ENCODE peak calls at places on chromosomes 2 and 18, in five cellular contexts. W is sigmoid colon, T is IMR-90, C is heart right ventricle, U is endodermal cell. P is an unnamed sample. For H3K27me3, the result is how much of the 10 kb centered on the place peaks cover.

GRCh38 chr2:101617188-101617587 is 80.3 kb upstream of the MAP4K4 start:
- DNase-seq in W (no peak), T (peak), U (no peak), C (no peak), P (peak)

GRCh38 chr18:13242797-13243196 is 24.2 kb downstream of the LDLRAD4 start:
- DNase-seq in W (peak), U (peak), T (no peak), C (no peak), P (no peak)

GRCh38 chr2:182924311-182924710 is 57.9 kb upstream of the FRZB start:
- DNase-seq in W (no peak), T (peak), U (no peak), C (no peak), P (no peak)

GRCh38 chr2:120939595-120940318 is 204.1 kb downstream of the GLI2 start:
- DNase-seq in U (no peak), C (no peak), W (no peak), T (peak), P (peak)

GRCh38 chr2:197209742-197210408 is 100.7 kb downstream of the ANKRD44 start:
- DNase-seq in T (no peak), C (no peak), U (peak), W (no peak), P (no peak)

GRCh38 chr2:12502759-12503158 is 214.0 kb upstream of the TRIB2 start:
- DNase-seq in C (no peak), U (no peak), T (peak), W (no peak), P (no peak)

GRCh38 chr18:8426401-8426800 is 182.8 kb upstream of the RAB12 start:
- DNase-seq in W (no peak), U (peak), T (no peak), C (no peak), P (peak)

GRCh38 chr2:102141915-102142828 is at the start of gene IL1R1:
- DNase-seq in U (peak), T (peak), C (peak), W (peak), P (peak)

GRCh38 chr2:232039086-232039485 is 77.6 kb downstream of the DIS3L2 start:
- DNase-seq in C (no peak), U (no peak), W (no peak), T (no peak), P (no peak)

GRCh38 chr2:229437467-229437866 is 166.4 kb upstream of the PID1 start:
- DNase-seq in W (no peak), T (no peak), C (no peak), U (no peak), P (no peak)

GRCh38 chr2:135701442-135701841 is 40.2 kb upstream of the UBXN4 start:
- DNase-seq in W (no peak), T (peak), U (no peak), C (no peak), P (peak)

GRCh38 chr2:39024833-39025232 is 96.0 kb downstream of the SOS1 start:
- DNase-seq in T (peak), W (no peak), C (no peak), U (no peak), P (no peak)

GRCh38 chr2:209473930-209474419 is 50.1 kb downstream of the MAP2 start:
- DNase-seq in C (no peak), W (no peak), U (no peak), T (peak), P (no peak)

GRCh38 chr2:238488347-238488826 is 61.7 kb downstream of the ASB1 start:
- DNase-seq in T (no peak), C (no peak), W (no peak), U (no peak), P (no peak)

GRCh38 chr2:216603010-216603883 is 30.0 kb upstream of the IGFBP2 start:
- DNase-seq in W (no peak), C (no peak), T (no peak), U (no peak), P (no peak)

GRCh38 chr2:72953976-72954375 is 36.7 kb downstream of the EMX1 start:
- DNase-seq in T (no peak), U (no peak), W (no peak), C (no peak), P (no peak)

GRCh38 chr18:31070206-31070605 is 27.7 kb upstream of the DSC3 start:
- DNase-seq in C (no peak), T (no peak), W (no peak), U (no peak), P (no peak)

GRCh38 chr18:33444699-33445098 is 4.2 kb upstream of the CCDC178 start:
- DNase-seq in T (no peak), C (no peak), U (no peak), W (no peak), P (no peak)

GRCh38 chr18:33440011-33440383 is 524 bp downstream of the CCDC178 start:
- DNase-seq in W (peak), T (peak), U (peak), C (peak), P (peak)

DNA sequence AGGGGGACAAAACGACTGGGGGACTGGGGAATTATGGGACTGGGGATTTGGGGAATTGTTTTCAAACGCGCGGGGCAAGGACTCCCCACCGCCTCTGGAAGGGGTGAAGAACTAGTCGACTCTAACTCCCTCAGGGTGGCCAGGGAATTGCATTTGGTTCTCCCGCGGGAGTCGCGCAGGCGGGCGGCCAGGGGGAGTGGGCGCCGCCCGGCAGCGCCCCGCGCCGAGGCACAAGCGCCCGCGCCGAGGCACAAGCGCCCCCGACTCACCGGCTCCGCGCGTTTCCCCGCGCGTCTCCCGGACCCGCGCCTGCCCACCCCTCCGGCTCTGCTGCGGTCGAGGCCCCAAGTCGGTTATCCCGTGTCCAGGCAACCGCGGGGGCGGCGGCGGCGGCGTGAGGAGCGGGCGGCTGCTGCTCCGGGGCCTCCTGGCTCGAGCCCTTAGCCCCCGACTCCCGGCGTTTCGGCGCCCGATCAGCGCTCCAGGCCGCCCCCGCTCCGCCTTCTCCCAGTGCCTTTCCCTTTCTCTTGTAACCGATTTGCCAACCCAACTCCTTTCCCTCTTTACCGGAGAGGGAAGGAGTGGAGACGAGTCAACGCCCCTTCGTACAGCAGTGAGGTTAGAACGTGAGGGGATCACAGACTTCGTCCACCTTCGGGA is at the start of gene CCDC178:
- DNase-seq in W (peak), U (peak), T (peak), C (no peak), P (peak)
- H3K4me3 ChIP-seq in W (peak), U (peak), T (peak), C (peak), P (peak)

DNA sequence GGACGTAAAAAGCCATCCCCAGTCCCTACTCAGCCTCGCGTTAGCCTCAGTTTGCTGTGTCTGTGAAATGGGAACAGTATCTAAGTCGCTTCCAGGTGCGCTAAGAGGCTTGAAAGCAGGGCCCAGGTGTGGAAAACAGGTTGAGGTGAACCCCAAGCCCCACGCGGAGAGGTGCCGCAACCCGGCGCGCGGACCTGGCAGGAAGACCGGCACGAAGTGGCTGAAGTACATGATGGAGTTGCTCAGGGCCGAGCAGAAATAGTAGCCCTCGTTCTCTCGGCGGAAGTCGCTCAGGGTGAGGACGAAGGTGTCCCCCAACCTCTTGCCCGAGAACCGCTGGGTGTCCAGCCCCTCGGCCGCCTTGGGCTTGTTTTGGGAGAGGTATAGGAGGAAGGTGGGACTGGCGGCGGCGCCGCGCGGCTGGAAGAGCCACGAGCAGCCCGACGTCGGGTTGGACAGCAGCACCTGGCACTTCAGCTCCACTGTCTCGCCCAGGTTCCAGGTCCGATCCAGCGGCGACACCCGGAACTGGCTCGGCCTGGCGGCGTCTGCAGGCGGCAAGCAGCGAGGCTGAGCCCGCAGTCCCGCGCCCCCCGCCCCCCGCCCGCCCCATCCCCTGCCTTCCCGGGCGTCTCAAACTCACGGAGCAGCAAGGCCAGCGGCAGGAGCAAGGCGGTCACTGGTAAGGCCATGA is 432 bp downstream of the CD8A start:
- DNase-seq in T (no peak), W (no peak), U (peak), C (no peak), P (no peak)
- H3K27me3 ChIP-seq in T (half or more), W (half or more), U (half or more), C (half or more), P (half or more)

DNA sequence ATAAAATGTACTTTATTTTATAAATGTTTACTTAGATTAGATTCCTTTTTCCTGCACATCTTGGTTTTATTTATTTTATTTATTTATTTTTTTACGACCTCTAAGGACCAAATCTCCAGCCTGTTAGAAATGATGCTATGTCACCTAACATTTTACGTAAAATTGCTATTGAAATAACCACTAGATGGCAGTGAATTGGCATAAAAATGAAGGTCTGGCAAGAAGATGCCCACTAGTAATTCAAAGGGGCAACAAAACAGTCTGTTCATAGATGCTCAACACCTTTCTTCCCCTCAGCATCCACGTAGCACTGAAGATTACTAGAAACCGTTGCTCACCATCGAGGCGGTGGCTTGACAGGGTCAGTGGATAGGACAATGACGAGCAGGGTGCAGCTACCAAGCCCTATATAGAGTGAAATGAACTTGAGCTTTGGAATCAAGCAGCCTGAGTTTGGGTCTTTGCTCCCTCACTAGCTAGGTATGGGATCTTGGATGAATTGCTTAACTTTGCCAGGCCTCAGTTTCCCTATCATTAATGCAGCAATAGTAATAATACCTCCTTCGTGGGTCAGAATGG is 128.7 kb upstream of the L3MBTL4 start:
- DNase-seq in U (peak), T (peak), W (no peak), C (no peak), P (peak)
- TF ChIP-seq CTCF in U (peak), T (peak), W (peak), C (peak), P (peak)

GRCh38 chr2:157831573-157832315 is 44.4 kb downstream of the ACVR1 start:
- DNase-seq in C (no peak), T (no peak), W (no peak), U (no peak), P (no peak)

GRCh38 chr2:157835425-157835824 is 40.7 kb downstream of the ACVR1 start:
- DNase-seq in W (no peak), C (no peak), T (no peak), U (no peak), P (no peak)

GRCh38 chr2:157833721-157834120 is 42.4 kb downstream of the ACVR1 start:
- DNase-seq in W (no peak), U (no peak), T (no peak), C (no peak), P (no peak)

GRCh38 chr2:157827377-157827776 is 48.8 kb downstream of the ACVR1 start:
- DNase-seq in C (no peak), T (no peak), U (no peak), W (no peak), P (no peak)

DNA sequence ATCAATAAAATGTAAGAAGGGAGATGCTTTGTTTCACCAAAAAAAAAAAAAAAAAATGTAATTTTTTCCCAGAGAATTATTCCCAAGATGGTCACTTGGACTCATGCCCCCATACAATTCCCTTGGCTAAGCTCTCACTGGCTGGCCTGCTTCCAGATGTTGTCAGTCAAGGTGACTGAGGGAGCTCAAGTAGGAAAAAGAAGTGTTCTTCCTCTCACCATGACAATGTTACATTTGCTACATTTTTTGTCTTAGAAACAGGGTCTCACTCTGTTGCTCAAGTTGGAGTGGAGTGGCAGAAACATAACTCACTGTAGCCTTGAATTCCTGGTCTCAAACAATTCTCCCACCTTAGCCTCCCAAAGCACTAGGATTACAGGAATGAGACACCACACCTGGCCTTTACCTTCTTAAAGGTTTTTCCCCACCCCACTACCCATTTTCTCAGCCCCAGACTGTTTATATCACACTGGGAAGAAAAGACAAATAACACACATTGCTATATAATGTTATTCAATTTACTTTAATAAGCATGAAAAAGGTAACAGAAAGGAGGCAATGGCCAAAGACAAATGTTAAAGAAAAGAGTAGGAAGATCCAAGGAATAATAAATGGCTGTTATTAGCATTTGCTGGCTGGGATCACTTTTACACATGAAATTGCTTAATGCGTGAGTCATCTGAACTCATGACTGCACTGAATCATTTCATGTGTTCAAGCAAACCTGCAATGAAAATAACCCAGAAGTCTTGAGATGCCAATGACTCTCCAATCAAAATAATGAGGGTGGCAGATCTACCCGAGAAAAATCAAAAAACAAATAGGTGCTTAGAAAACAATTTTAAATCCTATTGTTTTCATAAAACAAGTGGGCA is 45.2 kb downstream of the ACVR1 start:
- DNase-seq in C (no peak), W (no peak), T (peak), U (no peak), P (peak)
- H3K4me3 ChIP-seq in C (no peak), W (no peak), T (no peak), U (no peak), P (no peak)

DNA sequence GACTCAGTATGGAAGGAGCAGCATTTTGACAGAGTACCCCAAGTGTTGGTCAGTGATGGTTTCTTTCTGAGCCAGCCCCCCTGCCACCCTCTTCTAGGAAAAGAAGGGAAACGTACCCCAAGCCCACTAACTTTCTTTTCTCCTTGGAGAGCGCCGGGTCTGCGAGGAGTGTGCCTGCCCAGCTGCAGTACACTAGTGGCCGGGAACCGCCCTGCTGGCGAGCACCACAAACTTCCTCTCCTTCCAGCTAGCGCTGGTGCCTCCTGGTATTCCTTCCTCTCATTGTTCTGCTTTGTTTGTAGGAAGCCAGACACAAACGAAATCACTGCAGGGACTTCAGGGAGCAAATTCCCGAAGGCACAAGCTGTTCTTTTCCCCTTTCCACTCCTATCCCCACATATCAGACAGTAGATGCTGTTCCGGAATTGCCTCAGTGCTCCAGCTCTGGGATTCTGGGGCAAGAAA is 1.8 kb downstream of the CCDC85A start:
- DNase-seq in T (no peak), W (no peak), U (peak), C (peak), P (peak)
- H3K27me3 ChIP-seq in T (under half), W (half or more), U (half or more), C (under half), P (half or more)

DNA sequence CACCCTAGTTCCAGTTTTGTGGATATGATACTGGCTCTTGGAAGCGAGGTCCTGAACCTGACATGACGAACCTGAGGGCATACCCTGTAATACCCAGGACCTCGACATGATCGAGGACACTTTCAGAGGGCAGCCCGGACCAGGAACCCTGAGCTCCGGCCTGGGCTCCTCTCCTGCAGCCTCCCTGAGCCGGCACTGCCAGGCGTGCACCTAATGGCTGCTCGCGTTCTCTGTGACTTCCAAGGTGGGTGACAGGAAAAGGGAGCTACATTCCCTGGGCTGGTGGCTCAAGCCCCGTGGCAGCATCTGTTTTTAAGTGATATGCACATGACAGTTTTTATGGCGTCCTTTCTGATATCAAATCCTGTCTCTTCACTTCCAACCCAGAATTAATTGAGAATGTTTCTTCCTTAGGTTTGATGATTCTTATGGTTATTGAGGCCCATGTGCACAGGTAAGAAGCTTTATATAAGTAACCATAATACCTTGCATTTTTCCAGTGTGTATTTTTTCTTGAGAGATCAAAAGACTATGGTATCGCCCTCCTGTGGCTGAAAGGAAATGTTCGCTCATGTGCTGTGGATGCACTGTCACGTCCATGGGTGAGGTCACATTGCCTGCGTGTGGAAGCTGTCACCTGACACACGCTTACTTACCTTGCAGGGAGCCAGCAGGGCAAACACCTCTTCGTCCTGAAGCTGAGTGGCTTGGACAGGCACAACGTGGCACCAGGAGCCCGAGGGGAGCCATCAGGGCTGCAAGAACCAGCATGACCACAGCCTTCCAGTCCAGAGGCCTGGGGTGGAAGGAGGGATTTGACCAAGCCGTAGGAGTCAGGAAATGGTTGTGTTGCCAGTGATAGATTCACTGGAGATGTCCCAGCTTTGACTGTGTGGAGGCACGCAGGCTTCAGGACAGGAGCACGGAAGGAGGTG is 367.4 kb upstream of the MYT1L start:
- DNase-seq in W (no peak), C (no peak), U (peak), T (no peak), P (peak)
- TF ChIP-seq CTCF in W (no peak), C (no peak), U (peak), T (no peak), P (no peak)

GRCh38 chr2:47535991-47536390 is 133.0 kb downstream of the MSH2 start:
- DNase-seq in C (no peak), U (no peak), T (no peak), W (no peak), P (no peak)
- H3K4me3 ChIP-seq in C (no peak), U (no peak), T (no peak), W (no peak), P (no peak)

GRCh38 chr2:206452242-206452641 is 8.9 kb downstream of the ADAM23 start:
- DNase-seq in W (no peak), T (peak), U (no peak), C (no peak), P (no peak)
- H3K27me3 ChIP-seq in W (under half), T (under half), U (under half), C (under half), P (under half)